ENCODE peak calls at places on chromosomes 1 and 21, in ten cellular contexts. R, U, G, M, J, C, F, S, P and D are unnamed samples.

GRCh38 chr1:29245876-29246275 is 9.6 kb downstream of the PTPRU start:
- DNase-seq in R (no peak), U (no peak), G (no peak), M (no peak), J (no peak), C (peak), F (no peak), S (peak), P (peak), D (peak)

GRCh38 chr21:38032402-38032801 is 116.1 kb upstream of the KCNJ6 start:
- DNase-seq in R (no peak), U (no peak), G (no peak), M (no peak), J (no peak), C (no peak), F (no peak), S (no peak), P (no peak), D (no peak)

GRCh38 chr1:182666736-182667135 is 17.7 kb downstream of the RGS8 start:
- DNase-seq in R (no peak), U (no peak), G (no peak), M (no peak), J (no peak), C (no peak), F (no peak), S (no peak), P (no peak), D (no peak)

GRCh38 chr1:77888429-77889239 is at the start of gene NEXN:
- DNase-seq in R (no peak), U (no peak), G (peak), M (peak), J (peak), C (peak), F (peak), S (no peak), P (peak), D (peak)

GRCh38 chr1:59008599-59009347 is 224.9 kb upstream of the JUN start:
- DNase-seq in R (no peak), U (no peak), G (no peak), M (no peak), J (no peak), C (peak), F (no peak), S (no peak), P (no peak), D (no peak)

GRCh38 chr1:50976890-50977574 is 7.0 kb downstream of the CDKN2C start:
- DNase-seq in R (peak), U (no peak), G (no peak), M (no peak), J (no peak), C (peak), F (peak), S (peak), P (no peak), D (peak)

GRCh38 chr1:89781494-89782126 is 39.2 kb upstream of the LRRC8D start:
- DNase-seq in R (no peak), U (peak), G (no peak), M (no peak), J (no peak), C (no peak), F (no peak), S (no peak), P (no peak), D (no peak)

GRCh38 chr1:145985129-145985501 is 11.3 kb downstream of the TXNIP start:
- DNase-seq in R (no peak), U (no peak), G (no peak), M (peak), J (no peak), C (no peak), F (no peak), S (no peak), P (no peak), D (no peak)

GRCh38 chr1:232142403-232143314 is 487.3 kb downstream of the SIPA1L2 start:
- DNase-seq in R (peak), U (no peak), G (no peak), M (no peak), J (peak), C (peak), F (no peak), S (no peak), P (no peak), D (no peak)

GRCh38 chr1:228782662-228783414 is 47.6 kb downstream of the RHOU start:
- DNase-seq in R (no peak), U (no peak), G (no peak), M (peak), J (no peak), C (no peak), F (no peak), S (no peak), P (no peak), D (no peak)

GRCh38 chr1:186303911-186304310 is 71.1 kb downstream of the TPR start:
- DNase-seq in R (no peak), U (no peak), G (no peak), M (no peak), J (no peak), C (no peak), F (no peak), S (no peak), P (no peak), D (no peak)

GRCh38 chr1:57024855-57025254 is 59.0 kb upstream of the C8B start:
- DNase-seq in R (peak), U (no peak), G (peak), M (no peak), J (no peak), C (no peak), F (peak), S (peak), P (peak), D (peak)

GRCh38 chr21:17191346-17191993 is 321.4 kb upstream of the CXADR start:
- DNase-seq in R (no peak), U (no peak), G (no peak), M (no peak), J (no peak), C (no peak), F (no peak), S (no peak), P (no peak), D (no peak)

GRCh38 chr1:225825078-225825477 is 15.2 kb downstream of the EPHX1 start:
- DNase-seq in R (no peak), U (no peak), G (no peak), M (peak), J (no peak), C (no peak), F (no peak), S (no peak), P (no peak), D (no peak)

GRCh38 chr1:94866178-94866822 is 46.1 kb downstream of the SLC44A3 start:
- DNase-seq in R (no peak), U (no peak), G (no peak), M (no peak), J (peak), C (no peak), F (no peak), S (no peak), P (no peak), D (no peak)

GRCh38 chr1:219119839-219120238 is 53.8 kb upstream of the LYPLAL1 start:
- DNase-seq in R (no peak), U (no peak), G (no peak), M (no peak), J (no peak), C (no peak), F (no peak), S (no peak), P (no peak), D (no peak)

GRCh38 chr1:232059726-232060360 is 433.3 kb downstream of the DISC1 start:
- DNase-seq in R (peak), U (no peak), G (no peak), M (no peak), J (no peak), C (no peak), F (no peak), S (no peak), P (no peak), D (no peak)

GRCh38 chr1:236035681-236036101 is 29.2 kb downstream of the NID1 start:
- DNase-seq in R (no peak), U (no peak), G (no peak), M (no peak), J (peak), C (peak), F (no peak), S (no peak), P (no peak), D (no peak)

GRCh38 chr21:36804867-36805611 is 106.1 kb downstream of the SIM2 start:
- DNase-seq in R (no peak), U (no peak), G (no peak), M (no peak), J (no peak), C (no peak), F (no peak), S (no peak), P (no peak), D (peak)

GRCh38 chr1:164912290-164912689 is 353.3 kb downstream of the PBX1 start:
- DNase-seq in R (no peak), U (no peak), G (no peak), M (no peak), J (no peak), C (no peak), F (no peak), S (no peak), P (no peak), D (no peak)

GRCh38 chr1:218658899-218659298 is 313.8 kb downstream of the TGFB2 start:
- DNase-seq in R (no peak), U (no peak), G (no peak), M (no peak), J (peak), C (peak), F (no peak), S (no peak), P (no peak), D (no peak)

GRCh38 chr1:217228689-217229088 is 402.2 kb downstream of the GPATCH2 start:
- DNase-seq in R (no peak), U (no peak), G (no peak), M (no peak), J (no peak), C (no peak), F (no peak), S (no peak), P (no peak), D (no peak)

GRCh38 chr1:24720152-24720551 is 25.1 kb upstream of the CLIC4 start:
- DNase-seq in R (no peak), U (no peak), G (no peak), M (peak), J (peak), C (peak), F (no peak), S (no peak), P (no peak), D (no peak)